ENCODE peak calls at places on chromosomes 12 and 14, in six cellular contexts. G is H1, Z is HepG2, H is WTC11, V is K562, W is GM12878. Y is an unnamed sample.

GRCh38 chr14:105974902-105975301 is 448.5 kb downstream of the TMEM121 start:
- DNase-seq in V (peak; percentile 48), H (no peak), W (no peak), G (peak; percentile 37), Z (peak; percentile 39), Y (peak; percentile 8)

GRCh38 chr14:51653096-51653814 is 1.5 kb downstream of the FRMD6 start:
- DNase-seq in H (no peak), V (peak; percentile 6), Z (no peak), W (no peak), G (no peak), Y (no peak)

GRCh38 chr12:123150804-123151678 is at the start of gene PITPNM2:
- DNase-seq in Z (no peak), V (peak; percentile 86), H (peak; percentile 46), G (no peak), W (no peak), Y (no peak)

GRCh38 chr12:106747973-106748436 is 26.5 kb upstream of the RIC8B start:
- DNase-seq in H (no peak), V (no peak), G (no peak), W (no peak), Z (no peak), Y (no peak)

GRCh38 chr14:82879949-82880535 is 1346.4 kb upstream of the SEL1L start:
- DNase-seq in Z (no peak), G (no peak), H (no peak), V (no peak), W (no peak), Y (no peak)

GRCh38 chr12:57575771-57576612 is 15.0 kb upstream of the PIP4K2C start:
- DNase-seq in Z (peak; percentile 87), V (no peak), G (no peak), H (no peak), W (no peak), Y (no peak)

GRCh38 chr12:102612008-102612407 is 131.6 kb upstream of the IGF1 start:
- DNase-seq in G (no peak), V (no peak), W (no peak), H (no peak), Z (no peak), Y (no peak)

GRCh38 chr12:60394680-60395079 is 798.9 kb downstream of the SLC16A7 start:
- DNase-seq in H (no peak), W (no peak), Z (no peak), G (no peak), V (no peak), Y (no peak)

GRCh38 chr12:121400332-121401139 is 618 bp downstream of the RNF34 start:
- DNase-seq in G (no peak), W (peak; percentile 56), V (no peak), H (peak; percentile 28), Z (peak; percentile 43), Y (peak; percentile 22)

GRCh38 chr12:6532927-6533652 is 1.2 kb upstream of the GAPDH start:
- DNase-seq in G (peak; percentile 81), W (no peak), V (peak; percentile 24), Z (peak; percentile 84), H (peak; percentile 68), Y (no peak)

GRCh38 chr14:54343276-54344121 is 53.3 kb upstream of the CDKN3 start:
- DNase-seq in H (no peak), V (no peak), W (no peak), G (no peak), Z (peak; percentile 34), Y (no peak)

GRCh38 chr12:91467686-91468085 is 285.1 kb upstream of the DCN start:
- DNase-seq in W (no peak), Z (no peak), H (no peak), V (no peak), G (no peak), Y (no peak)

GRCh38 chr14:101862711-101863110 is 101.2 kb downstream of the PPP2R5C start:
- DNase-seq in G (no peak), H (no peak), W (no peak), V (no peak), Z (no peak), Y (no peak)

GRCh38 chr12:95959107-95959506 is 16.0 kb downstream of the AMDHD1 start:
- DNase-seq in G (no peak), Z (peak; percentile 59), V (no peak), H (no peak), W (no peak), Y (peak; percentile 29)

GRCh38 chr14:50741571-50741970 is 73.5 kb upstream of the SAV1 start:
- DNase-seq in W (no peak), V (no peak), G (no peak), H (no peak), Z (no peak), Y (peak; percentile 16)

GRCh38 chr12:15546102-15546701 is 223.9 kb downstream of the PTPRO start:
- DNase-seq in H (no peak), W (peak; percentile 25), V (no peak), G (no peak), Z (no peak), Y (no peak)

GRCh38 chr12:76183459-76184186 is 99.1 kb upstream of the NAP1L1 start:
- DNase-seq in G (no peak), W (peak; percentile 81), H (no peak), V (peak; percentile 12), Z (peak; percentile 10), Y (peak; percentile 46)

GRCh38 chr12:57215668-57216013 is 953 bp upstream of the NXPH4 start:
- DNase-seq in W (no peak), G (peak; percentile 55), Z (no peak), H (no peak), V (no peak), Y (no peak)

DNA sequence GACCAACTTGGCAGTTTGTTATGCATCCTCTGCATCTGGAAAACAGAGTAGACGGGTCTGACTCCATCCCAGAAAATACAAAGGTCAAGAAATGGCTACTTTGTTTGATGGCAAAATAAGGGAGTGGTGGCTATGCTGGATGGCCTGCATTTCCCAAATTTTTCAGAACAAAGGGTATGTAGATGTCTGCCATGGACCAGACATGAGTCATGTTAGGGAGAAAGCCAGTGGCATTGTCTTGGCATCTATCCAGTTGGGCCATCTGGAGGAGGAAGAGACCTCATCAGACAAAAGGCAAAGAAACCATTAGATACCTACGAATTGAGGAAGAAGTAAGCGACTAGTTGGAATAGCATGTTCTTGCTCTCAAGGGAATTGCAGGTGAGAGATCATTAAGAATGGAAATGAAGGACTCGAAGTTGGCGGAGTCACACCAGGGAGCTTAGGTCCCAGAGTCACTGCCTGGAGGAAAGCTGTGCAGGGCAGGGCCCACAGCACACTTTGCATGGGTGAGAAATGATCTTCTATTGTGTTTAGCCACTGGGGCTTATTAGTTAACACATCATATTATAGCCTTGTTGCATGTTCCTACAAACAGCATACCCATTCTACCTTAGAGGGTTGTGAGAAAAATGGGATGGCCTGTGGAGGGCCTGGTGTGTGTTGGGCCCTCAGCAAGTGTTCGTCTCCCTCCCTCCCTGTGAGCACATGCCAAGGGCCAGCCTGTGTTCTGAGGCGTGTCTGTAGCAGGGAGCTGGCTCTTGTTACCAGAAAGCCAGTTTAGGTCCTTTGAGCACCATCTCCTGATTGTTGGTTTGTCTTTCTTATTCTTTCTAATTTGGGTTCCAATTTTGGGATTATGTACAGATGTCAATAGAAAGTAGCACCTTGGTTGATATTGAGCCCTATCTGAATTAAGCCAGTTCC is 119.4 kb downstream of the KTN1 start:
- DNase-seq in H (no peak), W (no peak), V (no peak), Z (peak; percentile 6), G (no peak), Y (no peak)
- TF ChIP-seq ATF3 in H (no peak), W (no peak), V (no peak), Z (no peak), G (no peak), Y (no peak)

GRCh38 chr14:55436530-55436929 is 3.9 kb downstream of the TBPL2 start:
- DNase-seq in Z (no peak), G (no peak), H (no peak), W (no peak), V (no peak), Y (no peak)
- TF ChIP-seq ATF3 in Z (no peak), G (no peak), H (no peak), W (no peak), V (no peak), Y (no peak)

DNA sequence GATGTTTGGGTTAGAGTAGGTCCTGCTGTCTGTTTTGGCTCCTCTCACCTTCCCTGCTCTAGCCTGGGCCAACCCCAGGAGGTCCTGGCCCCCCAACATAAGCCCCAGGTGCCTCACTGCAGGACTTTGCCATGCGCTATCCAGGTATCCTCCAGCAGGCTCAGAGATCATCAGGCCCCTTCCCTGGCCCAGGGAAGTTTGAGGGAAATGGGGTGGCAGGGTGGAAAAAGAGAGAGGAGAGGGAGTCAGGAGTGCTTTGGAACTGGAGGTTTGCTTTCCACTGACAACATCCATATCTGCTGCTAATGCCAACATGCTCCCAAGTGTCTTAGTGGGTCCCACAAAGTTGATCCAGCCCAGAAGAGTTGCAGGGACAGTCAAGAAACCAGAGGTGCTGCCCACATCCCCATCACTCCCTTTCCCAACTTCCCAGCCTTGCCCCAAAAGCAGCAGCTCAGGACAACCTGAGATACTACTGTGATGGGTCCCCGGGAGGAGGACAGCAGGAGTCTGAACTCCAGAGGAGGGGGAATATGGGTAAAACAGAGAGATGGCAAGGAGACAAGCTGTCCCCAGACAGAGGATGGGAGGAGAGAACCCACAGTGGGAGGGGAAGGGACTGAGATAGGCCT is 677 bp downstream of the TNS2 start:
- DNase-seq in H (no peak), Z (no peak), W (no peak), V (no peak), G (no peak), Y (no peak)
- TF ChIP-seq ATF3 in H (no peak), Z (no peak), W (no peak), V (no peak), G (no peak), Y (no peak)

GRCh38 chr14:64218344-64219240 is 75.6 kb downstream of the ESR2 start:
- DNase-seq in V (no peak), W (no peak), Z (no peak), G (no peak), H (no peak), Y (no peak)

GRCh38 chr14:64220056-64220455 is 74.1 kb downstream of the ESR2 start:
- DNase-seq in H (no peak), G (no peak), V (no peak), W (no peak), Z (no peak), Y (no peak)

GRCh38 chr14:64220466-64220865 is 73.7 kb downstream of the ESR2 start:
- DNase-seq in V (peak; percentile 12), Z (no peak), G (no peak), W (no peak), H (no peak), Y (no peak)

GRCh38 chr14:64225156-64225757 is 68.9 kb downstream of the ESR2 start:
- DNase-seq in V (no peak), W (no peak), H (no peak), G (no peak), Z (no peak), Y (no peak)

GRCh38 chr14:64221604-64222003 is 72.6 kb downstream of the ESR2 start:
- DNase-seq in V (no peak), W (no peak), Z (no peak), H (no peak), G (no peak), Y (no peak)
- TF ChIP-seq ATF3 in V (no peak), W (no peak), Z (no peak), H (no peak), G (no peak), Y (no peak)

DNA sequence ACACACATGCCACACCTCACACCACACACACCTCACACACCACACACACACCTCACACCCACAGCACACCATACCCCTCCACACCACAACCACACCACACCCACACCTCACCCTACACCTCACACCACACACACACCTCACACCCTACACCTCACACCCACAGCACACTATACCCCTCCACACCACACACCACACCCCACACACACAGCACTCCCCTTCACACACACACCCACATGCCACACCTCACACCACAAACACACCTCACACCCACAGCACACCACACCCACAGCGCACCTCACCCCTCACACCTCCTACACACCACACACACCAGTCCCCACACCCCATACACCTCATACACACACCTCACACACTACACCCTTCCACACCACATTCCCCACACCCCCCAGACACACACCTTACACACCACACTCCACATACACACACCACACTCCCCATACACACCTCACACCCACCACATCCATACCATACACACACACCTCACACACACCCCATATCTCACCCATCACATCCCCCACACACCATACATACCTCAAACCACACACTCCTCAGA is 80.0 kb downstream of the ACTN1 start:
- DNase-seq in G (no peak), H (no peak), W (no peak), V (no peak), Z (no peak), Y (no peak)
- TF ChIP-seq ATF3 in G (no peak), H (no peak), W (no peak), V (no peak), Z (no peak), Y (no peak)